ENCODE peak calls at places on chromosomes 3 and 15, in seven cellular contexts. P, U, R, A, K, H and Y are unnamed samples.

GRCh38 chr15:40878785-40879184 is 4.8 kb upstream of the RHOV start:
- DNase-seq in P (no peak), U (no peak), R (peak; percentile 90), A (peak; percentile 43), K (peak; percentile 63), H (no peak), Y (no peak)

GRCh38 chr3:38960953-38961622 is 90.7 kb downstream of the SCN11A start:
- DNase-seq in P (no peak), U (no peak), R (peak; percentile 24), A (peak; percentile 71), K (peak; percentile 70), H (no peak), Y (peak; percentile 2)

GRCh38 chr15:77507911-77508310 is 87.2 kb downstream of the HMG20A start:
- DNase-seq in P (no peak), U (no peak), R (peak; percentile 84), A (no peak), K (no peak), H (no peak), Y (no peak)

GRCh38 chr3:140236836-140237476 is 302.0 kb downstream of the CLSTN2 start:
- DNase-seq in P (no peak), U (no peak), R (no peak), A (no peak), K (peak; percentile 50), H (no peak), Y (no peak)

GRCh38 chr15:60535743-60536142 is 56.8 kb upstream of the ICE2 start:
- DNase-seq in P (no peak), U (no peak), R (no peak), A (no peak), K (no peak), H (no peak), Y (no peak)

GRCh38 chr15:64842986-64843561 is 1.4 kb downstream of the PLEKHO2 start:
- DNase-seq in P (peak; percentile 76), U (no peak), R (no peak), A (no peak), K (no peak), H (no peak), Y (no peak)

GRCh38 chr15:52653451-52653964 is 25.7 kb downstream of the ATOSA start:
- DNase-seq in P (no peak), U (no peak), R (peak; percentile 71), A (no peak), K (peak; percentile 11), H (no peak), Y (no peak)

GRCh38 chr3:52144034-52144795 is 10.0 kb downstream of the POC1A start:
- DNase-seq in P (peak; percentile 89), U (peak; percentile 88), R (peak; percentile 53), A (peak; percentile 86), K (peak; percentile 94), H (peak; percentile 48), Y (peak; percentile 81)

GRCh38 chr15:64193971-64194370 is 31.1 kb upstream of the PPIB start:
- DNase-seq in P (no peak), U (no peak), R (no peak), A (peak; percentile 28), K (peak; percentile 16), H (no peak), Y (no peak)

GRCh38 chr15:31510003-31510402 is 183.4 kb downstream of the KLF13 start:
- DNase-seq in P (no peak), U (no peak), R (no peak), A (no peak), K (no peak), H (no peak), Y (no peak)

GRCh38 chr3:66971891-66972551 is 26.1 kb upstream of the KBTBD8 start:
- DNase-seq in P (peak; percentile 74), U (peak; percentile 55), R (peak; percentile 43), A (peak; percentile 62), K (peak; percentile 90), H (peak; percentile 52), Y (peak; percentile 56)

GRCh38 chr3:105199217-105199616 is 167.5 kb upstream of the ALCAM start:
- DNase-seq in P (no peak), U (no peak), R (no peak), A (no peak), K (no peak), H (no peak), Y (no peak)

GRCh38 chr3:105197863-105198262 is 168.8 kb upstream of the ALCAM start:
- DNase-seq in P (no peak), U (no peak), R (no peak), A (no peak), K (no peak), H (no peak), Y (no peak)

GRCh38 chr3:105195260-105195659 is 171.4 kb upstream of the ALCAM start:
- DNase-seq in P (no peak), U (no peak), R (peak; percentile 14), A (no peak), K (no peak), H (no peak), Y (no peak)
- H3K36me3 ChIP-seq in P (no peaks in the 10 kb centered on the region), U (no peaks in the 10 kb centered on the region), R (no peaks in the 10 kb centered on the region), A (no peaks in the 10 kb centered on the region), K (no peaks in the 10 kb centered on the region), H (no peaks in the 10 kb centered on the region), Y (no peaks in the 10 kb centered on the region)

DNA sequence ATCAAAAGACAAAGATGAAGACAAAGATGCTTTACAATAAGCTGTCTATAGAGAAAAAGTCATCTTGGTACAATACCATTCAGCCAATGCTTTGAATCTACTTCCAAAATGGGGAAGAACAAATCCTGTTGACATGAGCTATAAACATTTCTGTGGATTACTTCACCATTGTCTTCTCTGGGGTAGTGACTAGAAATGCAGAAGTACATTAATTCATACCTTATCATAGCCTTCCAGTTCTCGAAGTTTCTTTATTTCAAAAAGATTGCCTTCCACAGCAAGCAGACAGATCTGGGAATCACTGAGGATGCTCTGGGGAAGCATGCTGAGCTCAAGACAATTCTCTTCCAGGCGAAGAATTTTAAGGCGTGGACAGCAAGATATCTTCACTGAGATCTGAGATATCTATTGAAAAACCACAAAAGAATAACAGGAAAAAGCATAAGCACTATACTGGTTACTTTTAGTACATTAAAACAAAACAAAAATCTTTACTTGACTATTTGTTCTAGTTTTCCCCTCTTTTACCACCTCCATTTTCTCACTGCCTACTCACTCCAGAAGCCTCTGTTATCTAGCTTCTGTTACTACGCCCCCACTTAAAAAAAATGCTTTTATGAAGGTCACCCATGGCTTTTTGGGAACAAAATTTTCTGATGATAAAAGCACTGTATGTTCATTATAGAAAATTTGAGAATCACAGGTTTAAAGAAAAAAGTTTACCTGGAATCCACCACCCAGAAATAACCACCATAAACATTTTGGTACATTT is 3.5 kb downstream of the LRRC57 start:
- DNase-seq in P (no peak), U (no peak), R (no peak), A (no peak), K (no peak), H (no peak), Y (no peak)
- H3K36me3 ChIP-seq in P (peaks cover 43% of the 10 kb centered on the region), U (no peaks in the 10 kb centered on the region), R (peaks cover 9% of the 10 kb centered on the region), A (peaks cover 47% of the 10 kb centered on the region), K (no peaks in the 10 kb centered on the region), H (peaks cover 1% of the 10 kb centered on the region), Y (peaks cover 11% of the 10 kb centered on the region)

DNA sequence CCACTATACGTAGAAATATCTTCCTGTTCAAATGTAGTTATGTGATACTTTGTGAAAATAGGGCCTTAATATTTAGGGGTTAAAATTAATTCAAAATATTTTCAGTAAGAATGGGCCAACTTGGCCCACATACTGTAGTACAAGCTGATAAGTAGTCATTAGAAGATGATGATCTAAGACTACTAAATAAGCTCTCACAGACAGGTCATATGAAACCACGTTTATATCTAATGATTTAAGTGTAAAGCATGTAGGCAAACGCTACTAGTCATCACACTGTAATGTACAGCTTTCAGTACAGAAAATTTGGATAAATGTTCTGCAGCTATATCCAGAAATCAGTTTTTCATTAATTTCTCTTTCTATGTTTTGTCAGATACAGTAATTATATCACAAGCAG is 228.6 kb downstream of the UBE2E2 start:
- DNase-seq in P (no peak), U (no peak), R (no peak), A (no peak), K (no peak), H (no peak), Y (no peak)
- H3K36me3 ChIP-seq in P (no peaks in the 10 kb centered on the region), U (no peaks in the 10 kb centered on the region), R (no peaks in the 10 kb centered on the region), A (no peaks in the 10 kb centered on the region), K (no peaks in the 10 kb centered on the region), H (no peaks in the 10 kb centered on the region), Y (no peaks in the 10 kb centered on the region)

GRCh38 chr15:93020976-93021772 is 67.8 kb downstream of the RGMA start:
- DNase-seq in P (no peak), U (no peak), R (no peak), A (no peak), K (no peak), H (no peak), Y (no peak)

GRCh38 chr15:93018574-93018973 is 70.4 kb downstream of the RGMA start:
- DNase-seq in P (no peak), U (no peak), R (peak; percentile 7), A (no peak), K (no peak), H (no peak), Y (no peak)

GRCh38 chr15:93017521-93017920 is 71.5 kb downstream of the RGMA start:
- DNase-seq in P (no peak), U (no peak), R (no peak), A (no peak), K (no peak), H (no peak), Y (no peak)

GRCh38 chr15:93019971-93020370 is 69.0 kb downstream of the RGMA start:
- DNase-seq in P (no peak), U (no peak), R (no peak), A (no peak), K (no peak), H (no peak), Y (no peak)

DNA sequence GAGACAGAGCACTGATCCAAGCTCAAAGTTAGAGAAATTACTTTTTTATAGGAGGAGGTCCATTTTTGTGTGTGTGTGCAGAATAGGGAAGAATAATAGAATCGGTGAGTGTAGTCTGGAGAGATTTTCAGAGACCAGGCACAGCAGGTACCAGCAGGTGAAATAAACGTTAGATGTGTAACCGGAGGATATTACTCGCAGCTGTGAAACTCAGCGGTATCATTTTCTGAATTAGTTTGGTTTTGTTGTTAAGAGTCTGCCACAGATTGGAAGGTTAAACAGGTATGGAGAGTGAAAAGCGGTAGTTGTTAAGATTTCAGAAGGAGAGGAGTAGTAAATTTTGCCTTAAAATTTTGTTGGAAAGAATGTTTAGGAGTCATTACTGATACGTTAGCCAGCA is 69.9 kb downstream of the RGMA start:
- DNase-seq in P (no peak), U (no peak), R (no peak), A (no peak), K (no peak), H (no peak), Y (no peak)
- H3K36me3 ChIP-seq in P (peaks cover 100% of the 10 kb centered on the region), U (peaks cover 24% of the 10 kb centered on the region), R (peaks cover 57% of the 10 kb centered on the region), A (peaks cover 98% of the 10 kb centered on the region), K (peaks cover 8% of the 10 kb centered on the region), H (peaks cover 37% of the 10 kb centered on the region), Y (peaks cover 89% of the 10 kb centered on the region)

GRCh38 chr3:152459572-152459971 is 190.8 kb downstream of the MBNL1 start:
- DNase-seq in P (no peak), U (no peak), R (no peak), A (no peak), K (no peak), H (no peak), Y (no peak)
- H3K36me3 ChIP-seq in P (peaks cover 81% of the 10 kb centered on the region), U (peaks cover 5% of the 10 kb centered on the region), R (peaks cover 24% of the 10 kb centered on the region), A (peaks cover 92% of the 10 kb centered on the region), K (no peaks in the 10 kb centered on the region), H (peaks cover 7% of the 10 kb centered on the region), Y (peaks cover 61% of the 10 kb centered on the region)

DNA sequence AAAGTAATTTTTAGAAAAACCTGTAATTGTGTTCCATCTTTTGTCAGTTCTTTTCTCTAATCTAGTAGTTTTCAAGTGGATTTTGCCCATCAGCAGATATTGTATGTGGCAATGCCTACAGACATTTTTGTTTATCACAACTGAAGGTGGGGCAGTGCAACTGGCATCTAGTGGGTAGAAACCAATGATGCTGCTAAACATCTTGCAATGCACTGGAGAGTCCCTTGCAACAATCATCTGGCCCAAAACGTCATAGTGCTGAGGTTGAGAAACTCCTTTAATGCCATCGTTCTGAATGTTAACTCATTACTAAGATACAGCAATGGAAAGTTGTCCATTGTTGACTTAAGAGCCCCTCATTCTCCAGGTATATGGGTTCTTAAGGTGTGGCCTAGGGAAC is 80.1 kb downstream of the BTD start:
- DNase-seq in P (no peak), U (no peak), R (no peak), A (no peak), K (no peak), H (no peak), Y (no peak)
- H3K36me3 ChIP-seq in P (peaks cover 53% of the 10 kb centered on the region), U (peaks cover 10% of the 10 kb centered on the region), R (peaks cover 37% of the 10 kb centered on the region), A (peaks cover 74% of the 10 kb centered on the region), K (no peaks in the 10 kb centered on the region), H (peaks cover 4% of the 10 kb centered on the region), Y (peaks cover 26% of the 10 kb centered on the region)